ENCODE peak calls at places on chromosomes 7 and 10, in six cellular contexts. H is spleen, F is MM.1S, G is fibroblast of lung, R is right lobe of liver, D is substantia nigra. S is an unnamed sample.

GRCh38 chr10:14491814-14492213 is 161.1 kb upstream of the FRMD4A start:
- DNase-seq in D (no peak), F (no peak), G (no peak), R (no peak), H (no peak), S (no peak)

GRCh38 chr10:11902646-11903045 is 79.5 kb downstream of the PROSER2 start:
- DNase-seq in G (no peak), H (peak), R (peak), D (no peak), F (no peak), S (no peak)

GRCh38 chr10:70458329-70459060 is 17.0 kb upstream of the NODAL start:
- DNase-seq in G (peak), H (peak), D (peak), F (no peak), R (no peak), S (peak)

GRCh38 chr10:12971001-12971788 is 30.3 kb downstream of the CCDC3 start:
- DNase-seq in H (no peak), D (no peak), G (no peak), F (no peak), R (no peak), S (no peak)

GRCh38 chr10:133258818-133259602 is 17.7 kb downstream of the ADAM8 start:
- DNase-seq in R (no peak), H (peak), D (peak), F (peak), G (peak), S (peak)

GRCh38 chr7:141568227-141568626 is 17.0 kb downstream of the AGK start:
- DNase-seq in D (no peak), R (no peak), H (no peak), G (no peak), F (no peak), S (no peak)

GRCh38 chr7:36863901-36864701 is 139.8 kb upstream of the AOAH start:
- DNase-seq in D (no peak), H (peak), G (no peak), F (no peak), R (no peak), S (peak)

GRCh38 chr10:124712704-124713407 is 31.3 kb downstream of the FAM53B start:
- DNase-seq in D (no peak), F (no peak), R (no peak), H (peak), G (no peak), S (no peak)

GRCh38 chr7:149882264-149883048 is 8.7 kb downstream of the ATP6V0E2 start:
- DNase-seq in R (no peak), G (no peak), F (no peak), D (peak), H (no peak), S (no peak)

GRCh38 chr10:123808873-123809272 is 82.7 kb downstream of the CPXM2 start:
- DNase-seq in G (no peak), R (no peak), H (no peak), F (no peak), D (no peak), S (no peak)

GRCh38 chr10:58755688-58756087 is 243.0 kb downstream of the BICC1 start:
- DNase-seq in G (peak), D (no peak), H (no peak), F (peak), R (no peak), S (peak)

GRCh38 chr10:70333268-70333667 is 49.2 kb downstream of the LRRC20 start:
- DNase-seq in R (no peak), H (peak), D (no peak), F (no peak), G (no peak), S (no peak)

GRCh38 chr10:37269554-37270256 is 144.3 kb downstream of the ANKRD30A start:
- DNase-seq in R (no peak), G (no peak), F (no peak), H (no peak), D (no peak), S (no peak)

GRCh38 chr10:127899766-127900382 is 7.0 kb upstream of the PTPRE start:
- DNase-seq in D (no peak), H (no peak), F (no peak), G (no peak), R (no peak), S (no peak)

GRCh38 chr10:101214446-101215396 is 14.5 kb downstream of the LBX1 start:
- DNase-seq in F (peak), H (peak), D (no peak), R (peak), G (peak), S (no peak)

GRCh38 chr7:132650498-132650897 is 74.2 kb upstream of the PLXNA4 start:
- DNase-seq in G (peak), H (no peak), R (no peak), F (no peak), D (no peak), S (no peak)

GRCh38 chr7:149188213-149188612 is 7.1 kb upstream of the ZNF282 start:
- DNase-seq in H (no peak), R (no peak), D (no peak), G (no peak), F (no peak), S (no peak)

GRCh38 chr10:27369832-27370231 is 129.2 kb upstream of the ACBD5 start:
- DNase-seq in R (no peak), G (peak), H (no peak), D (no peak), F (no peak), S (no peak)

GRCh38 chr7:42493436-42494198 is 256.6 kb upstream of the GLI3 start:
- DNase-seq in D (peak), R (no peak), H (no peak), G (peak), F (no peak), S (peak)

GRCh38 chr7:124276005-124276606 is 243.2 kb upstream of the TMEM229A start:
- DNase-seq in R (no peak), F (peak), H (no peak), D (no peak), G (peak), S (no peak)

GRCh38 chr10:109914966-109915365 is 8.3 kb downstream of the XPNPEP1 start:
- DNase-seq in F (peak), H (no peak), D (no peak), R (no peak), G (peak), S (no peak)
- H3K27ac ChIP-seq in F (peak), H (no peak), D (no peak), R (peak), G (peak), S (no peak)

GRCh38 chr7:136942994-136943393 is 74.5 kb downstream of the CHRM2 start:
- DNase-seq in G (no peak), F (no peak), R (no peak), D (no peak), H (no peak), S (no peak)

GRCh38 chr7:136940122-136940521 is 71.7 kb downstream of the CHRM2 start:
- DNase-seq in D (no peak), G (no peak), R (no peak), H (no peak), F (no peak), S (no peak)

GRCh38 chr7:136942396-136942795 is 73.9 kb downstream of the CHRM2 start:
- DNase-seq in D (no peak), G (no peak), H (no peak), F (no peak), R (no peak), S (no peak)

GRCh38 chr7:136941815-136942214 is 73.4 kb downstream of the CHRM2 start:
- DNase-seq in D (no peak), G (no peak), F (peak), R (no peak), H (no peak), S (no peak)

GRCh38 chr7:136940917-136941316 is 72.5 kb downstream of the CHRM2 start:
- DNase-seq in H (no peak), D (no peak), R (no peak), F (no peak), G (no peak), S (no peak)
- H3K27ac ChIP-seq in H (no peak), D (no peak), R (no peak), F (no peak), G (no peak), S (no peak)

DNA sequence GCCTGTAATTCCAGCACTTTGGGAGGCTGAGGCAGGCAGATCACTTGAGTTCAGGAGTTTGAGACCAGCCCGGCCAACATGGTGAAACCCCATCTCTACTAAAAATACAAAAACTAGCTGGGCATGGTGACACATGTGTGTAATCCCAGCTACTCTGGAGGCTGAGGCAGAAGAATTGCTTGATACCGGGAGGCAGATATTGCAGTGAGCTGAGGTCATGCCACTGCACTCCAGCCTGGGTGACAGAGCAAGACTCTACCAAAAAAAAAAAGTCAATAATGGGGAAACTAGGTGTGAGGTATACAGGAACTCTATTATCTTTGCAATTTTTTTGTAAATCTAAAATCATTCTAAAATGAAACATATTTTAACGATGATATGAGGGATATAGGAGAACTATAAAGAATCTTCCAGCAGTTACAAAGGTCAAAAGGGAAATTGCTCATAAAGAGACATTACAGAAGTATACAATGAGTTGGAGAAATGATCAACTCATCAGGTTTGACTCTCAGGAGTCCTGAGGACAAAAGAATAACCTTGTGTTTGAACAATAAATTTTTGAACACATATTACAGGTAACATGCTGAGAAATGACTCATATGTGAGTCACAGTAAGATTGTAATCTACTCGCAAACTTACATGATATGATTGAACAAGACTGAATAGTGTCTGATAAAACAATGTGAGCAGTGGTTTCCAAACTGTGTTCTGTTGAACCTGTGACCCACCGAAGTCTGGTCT is 272.6 kb downstream of the FGFR2 start:
- DNase-seq in H (no peak), R (no peak), F (no peak), D (no peak), G (no peak), S (no peak)
- H3K27ac ChIP-seq in H (no peak), R (no peak), F (no peak), D (no peak), G (no peak), S (no peak)

GRCh38 chr10:43294241-43294658 is 27.4 kb upstream of the RASGEF1A start:
- DNase-seq in G (no peak), D (no peak), F (no peak), R (no peak), H (no peak), S (no peak)
- H3K27ac ChIP-seq in G (no peak), D (no peak), F (no peak), R (no peak), H (no peak), S (no peak)

DNA sequence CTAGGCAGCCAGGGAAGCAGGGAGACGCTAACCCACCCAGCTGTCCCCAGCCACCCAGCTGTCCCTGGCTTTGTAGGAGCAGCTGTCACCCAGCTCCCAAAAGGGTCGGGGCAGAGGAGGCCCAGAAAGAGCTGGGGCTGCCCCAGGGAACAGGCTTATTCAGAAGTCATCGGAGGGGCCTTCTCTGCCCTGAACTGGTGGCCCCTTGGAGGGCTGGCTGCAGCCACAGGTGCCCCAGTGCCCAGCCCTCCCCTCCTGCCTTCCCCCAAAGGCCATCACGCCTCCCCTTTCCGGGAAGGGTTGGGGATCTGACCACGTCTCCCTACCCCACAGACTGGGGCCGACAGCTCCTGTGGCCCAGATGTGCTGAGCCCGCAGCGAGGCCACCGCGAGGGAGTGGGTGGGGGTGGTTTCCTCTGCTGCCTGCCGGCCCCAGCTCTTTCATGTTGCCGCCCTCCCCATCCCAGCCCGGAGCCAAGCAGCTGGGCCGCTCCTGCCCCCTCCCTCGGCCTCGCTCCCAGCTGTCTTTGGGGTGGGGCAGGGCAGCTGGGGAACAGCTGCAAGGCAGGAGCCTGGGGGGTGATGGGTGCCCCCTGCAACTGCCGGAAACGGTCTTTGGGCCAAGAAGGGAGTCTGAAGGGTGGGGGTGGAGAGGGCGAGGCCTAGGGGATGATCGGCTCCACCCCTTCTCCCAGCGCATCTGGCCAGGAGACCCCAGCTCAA is 16.8 kb downstream of the TRIM8 start:
- DNase-seq in F (peak), G (peak), H (peak), R (no peak), D (peak), S (peak)
- H3K27ac ChIP-seq in F (peak), G (peak), H (peak), R (no peak), D (peak), S (peak)

GRCh38 chr10:15516284-15516956 is 145.3 kb upstream of the FAM171A1 start:
- DNase-seq in G (no peak), H (no peak), F (no peak), D (no peak), R (no peak), S (no peak)
- H3K27ac ChIP-seq in G (no peak), H (no peak), F (no peak), D (no peak), R (no peak), S (no peak)